ENCODE peak calls at places on chromosomes 4 and X, in six cellular contexts. I, H, M, R, W and P are unnamed samples.

GRCh38 chr4:74033721-74034120 is 4.8 kb downstream of the CXCL3 start:
- DNase-seq in I (no peak), H (no peak), M (peak), R (no peak), W (no peak), P (no peak)

GRCh38 chr4:73740353-73740778 is at the start of gene CXCL8:
- DNase-seq in I (no peak), H (peak), M (peak), R (no peak), W (no peak), P (peak)

GRCh38 chrX:51332188-51332942 is at the start of gene NUDT10:
- DNase-seq in I (peak), H (peak), M (peak), R (peak), W (no peak), P (peak)

GRCh38 chrX:19986531-19986930 is 4.3 kb downstream of the BCLAF3 start:
- DNase-seq in I (no peak), H (no peak), M (no peak), R (no peak), W (no peak), P (no peak)

GRCh38 chrX:153469811-153470410 is 465 bp downstream of the HAUS7 start:
- DNase-seq in I (no peak), H (no peak), M (peak), R (peak), W (no peak), P (no peak)

GRCh38 chr4:182022899-182023298 is 220.3 kb upstream of the TENM3 start:
- DNase-seq in I (no peak), H (no peak), M (no peak), R (no peak), W (no peak), P (no peak)

GRCh38 chr4:136865591-136865990 is 666.7 kb downstream of the PCDH18 start:
- DNase-seq in I (no peak), H (no peak), M (no peak), R (no peak), W (no peak), P (no peak)

GRCh38 chrX:130770615-130771014 is 132.4 kb downstream of the ENOX2 start:
- DNase-seq in I (no peak), H (no peak), M (peak), R (no peak), W (no peak), P (no peak)

GRCh38 chrX:24862343-24862742 is 153.4 kb downstream of the ARX start:
- DNase-seq in I (no peak), H (no peak), M (peak), R (no peak), W (no peak), P (no peak)

GRCh38 chr4:78622253-78622979 is 70.8 kb downstream of the ANXA3 start:
- DNase-seq in I (no peak), H (no peak), M (peak), R (no peak), W (no peak), P (no peak)

GRCh38 chrX:34521563-34521962 is 135.5 kb downstream of the TMEM47 start:
- DNase-seq in I (no peak), H (no peak), M (peak), R (no peak), W (no peak), P (no peak)

GRCh38 chr4:67151376-67152343 is 393.6 kb downstream of the CENPC start:
- DNase-seq in I (no peak), H (no peak), M (no peak), R (no peak), W (no peak), P (no peak)

GRCh38 chr4:75344915-75345314 is 169.3 kb downstream of the RCHY1 start:
- DNase-seq in I (no peak), H (no peak), M (peak), R (no peak), W (no peak), P (no peak)

GRCh38 chr4:15427126-15427525 is 707 bp upstream of the C1QTNF7 start:
- DNase-seq in I (no peak), H (no peak), M (no peak), R (no peak), W (no peak), P (no peak)

GRCh38 chr4:118171381-118171780 is 137.1 kb downstream of the NDST3 start:
- DNase-seq in I (no peak), H (no peak), M (no peak), R (no peak), W (no peak), P (no peak)

GRCh38 chr4:73608677-73609594 is 11.3 kb downstream of the RASSF6 start:
- DNase-seq in I (no peak), H (no peak), M (peak), R (no peak), W (no peak), P (no peak)

GRCh38 chr4:55733874-55734437 is 85.6 kb upstream of the EXOC1L start:
- DNase-seq in I (peak), H (peak), M (peak), R (no peak), W (no peak), P (peak)

GRCh38 chr4:8274772-8275241 is 5.3 kb downstream of the HTRA3 start:
- DNase-seq in I (peak), H (peak), M (peak), R (no peak), W (no peak), P (peak)

GRCh38 chr4:112523008-112523440 is 7.0 kb upstream of the NEUROG2 start:
- DNase-seq in I (no peak), H (peak), M (no peak), R (peak), W (no peak), P (no peak)

GRCh38 chr4:176271749-176272148 is 2.7 kb upstream of the ASB5 start:
- DNase-seq in I (no peak), H (no peak), M (peak), R (no peak), W (no peak), P (no peak)

GRCh38 chr4:187268940-187269339 is 545.3 kb upstream of the FAT1 start:
- DNase-seq in I (no peak), H (no peak), M (peak), R (no peak), W (no peak), P (no peak)

GRCh38 chr4:59597536-59598232 is 1602.4 kb upstream of the ADGRL3 start:
- DNase-seq in I (peak), H (no peak), M (no peak), R (no peak), W (no peak), P (no peak)

GRCh38 chr4:94290245-94290644 is 52.4 kb downstream of the HPGDS start:
- DNase-seq in I (no peak), H (no peak), M (no peak), R (no peak), W (no peak), P (no peak)

GRCh38 chr4:75432683-75433082 is 81.5 kb downstream of the RCHY1 start:
- DNase-seq in I (no peak), H (no peak), M (peak), R (peak), W (no peak), P (no peak)

GRCh38 chr4:1572521-1572920 is 111.6 kb downstream of the FAM53A start:
- DNase-seq in I (no peak), H (no peak), M (no peak), R (no peak), W (no peak), P (no peak)

GRCh38 chrX:43706786-43707185 is 50.7 kb downstream of the MAOA start:
- DNase-seq in I (no peak), H (no peak), M (peak), R (no peak), W (no peak), P (no peak)

GRCh38 chrX:12548746-12549145 is 242.5 kb upstream of the PRPS2 start:
- DNase-seq in I (no peak), H (no peak), M (peak), R (peak), W (no peak), P (no peak)

GRCh38 chr4:6345096-6345830 is 75.6 kb downstream of the WFS1 start:
- DNase-seq in I (no peak), H (no peak), M (no peak), R (no peak), W (no peak), P (no peak)

GRCh38 chr4:119138046-119138445 is 2.4 kb downstream of the MYOZ2 start:
- DNase-seq in I (no peak), H (no peak), M (no peak), R (no peak), W (no peak), P (no peak)

GRCh38 chrX:72105436-72105835 is 26.3 kb downstream of the RTL5 start:
- DNase-seq in I (no peak), H (no peak), M (no peak), R (peak), W (peak), P (no peak)

GRCh38 chr4:57442834-57443291 is 332.7 kb upstream of the IGFBP7 start:
- DNase-seq in I (no peak), H (peak), M (peak), R (peak), W (no peak), P (peak)

GRCh38 chr4:141858437-141858836 is 222.1 kb downstream of the IL15 start:
- DNase-seq in I (no peak), H (no peak), M (no peak), R (no peak), W (no peak), P (no peak)

GRCh38 chr4:181830404-181831035 is 412.7 kb upstream of the TENM3 start:
- DNase-seq in I (no peak), H (no peak), M (no peak), R (peak), W (no peak), P (no peak)

GRCh38 chr4:10074076-10074766 is 42.4 kb downstream of the WDR1 start:
- DNase-seq in I (no peak), H (no peak), M (no peak), R (no peak), W (no peak), P (no peak)

GRCh38 chr4:188042191-188042590 is 46.6 kb downstream of the ZFP42 start:
- DNase-seq in I (no peak), H (no peak), M (no peak), R (no peak), W (no peak), P (no peak)

GRCh38 chr4:107133965-107134364 is 97.9 kb upstream of the DKK2 start:
- DNase-seq in I (no peak), H (no peak), M (no peak), R (no peak), W (no peak), P (no peak)

GRCh38 chr4:184812651-184813181 is 13.1 kb downstream of the ACSL1 start:
- DNase-seq in I (no peak), H (no peak), M (peak), R (no peak), W (no peak), P (no peak)

DNA sequence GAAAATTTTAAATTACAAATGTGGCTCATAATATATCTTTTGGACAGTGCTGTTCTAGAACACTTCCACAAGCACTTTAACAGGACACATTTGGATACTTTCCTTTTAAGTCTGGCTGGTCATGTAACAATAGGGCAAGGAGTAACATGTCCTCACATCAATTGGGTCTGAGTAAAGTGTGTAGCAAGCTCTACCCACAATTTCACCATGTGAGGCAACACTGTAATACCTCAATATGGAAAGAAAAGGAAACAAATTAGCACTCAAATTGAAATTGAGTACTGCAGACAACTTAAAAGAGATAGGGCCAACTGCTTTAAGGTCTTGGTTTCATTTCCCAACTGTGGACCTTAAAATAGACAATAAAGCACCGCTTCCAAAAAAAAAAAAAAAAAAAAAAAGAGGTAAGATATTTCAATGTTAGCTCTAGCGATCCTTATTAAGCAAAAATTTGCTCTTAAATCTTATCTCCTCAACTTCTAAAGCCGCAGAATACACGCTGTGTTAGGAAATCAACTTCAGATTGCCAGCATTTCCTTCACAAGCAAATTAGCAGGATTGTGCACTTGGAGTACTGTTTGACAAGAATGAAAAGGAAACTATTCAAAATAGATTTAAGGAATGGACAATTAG is 1.7 kb downstream of the CASK start:
- DNase-seq in I (no peak), H (no peak), M (peak), R (peak), W (no peak), P (no peak)
- H3K4me3 ChIP-seq in I (peak), H (peak), M (peak), R (peak), W (peak), P (peak)

DNA sequence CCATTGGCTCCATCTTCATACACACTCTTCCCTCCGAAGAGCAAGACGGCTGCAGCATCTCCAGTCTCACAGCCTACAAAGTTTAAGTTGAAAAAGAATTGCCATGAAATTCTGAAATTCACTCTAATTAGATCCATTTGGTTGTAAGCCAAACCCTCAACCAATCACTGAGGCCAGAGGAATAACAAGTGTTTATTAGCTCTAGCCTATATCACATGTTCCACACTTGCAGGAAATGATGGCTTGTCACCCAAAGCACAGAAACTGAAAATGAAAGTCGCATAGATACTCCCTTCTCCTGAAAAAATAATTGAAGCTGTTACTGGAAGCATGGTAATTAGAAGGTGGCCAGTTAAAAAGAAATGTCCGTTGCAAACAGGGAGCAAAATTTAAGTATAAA is 1071.8 kb downstream of the CCSER1 start:
- DNase-seq in I (no peak), H (no peak), M (no peak), R (no peak), W (no peak), P (no peak)
- H3K4me3 ChIP-seq in I (peak), H (no peak), M (no peak), R (no peak), W (no peak), P (no peak)

DNA sequence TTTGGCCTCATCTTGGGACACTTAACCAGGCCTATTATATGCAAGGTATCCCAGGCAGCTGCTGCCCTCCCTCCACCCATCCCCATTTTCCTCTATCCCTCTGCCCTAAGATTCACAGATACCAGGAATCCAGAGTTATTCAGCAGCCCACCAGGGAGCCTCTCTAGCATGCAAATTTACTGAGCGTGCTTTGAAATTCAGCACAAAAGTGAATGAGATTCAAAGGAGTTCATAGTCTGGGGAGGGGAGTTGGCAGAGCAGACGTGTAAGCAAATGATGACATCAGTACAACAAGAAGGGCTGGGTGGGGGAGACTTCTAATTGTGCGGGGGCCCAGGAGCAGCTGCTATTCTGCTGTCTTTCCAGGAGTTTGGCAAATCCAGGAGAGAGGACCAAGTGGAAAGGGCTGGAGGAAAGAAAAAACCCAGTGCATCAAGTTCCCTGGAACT is 1.7 kb upstream of the MTM1 start:
- DNase-seq in I (no peak), H (no peak), M (no peak), R (no peak), W (no peak), P (no peak)
- H3K4me3 ChIP-seq in I (no peak), H (no peak), M (no peak), R (no peak), W (no peak), P (no peak)

GRCh38 chrX:54181196-54181953 is 1.7 kb downstream of the FAM120C start:
- DNase-seq in I (no peak), H (no peak), M (peak), R (no peak), W (no peak), P (no peak)
- H3K4me3 ChIP-seq in I (peak), H (peak), M (peak), R (peak), W (peak), P (no peak)

GRCh38 chr4:152697284-152698011 is 17.7 kb upstream of the TMEM154 start:
- DNase-seq in I (no peak), H (no peak), M (no peak), R (peak), W (peak), P (no peak)
- H3K4me3 ChIP-seq in I (no peak), H (no peak), M (no peak), R (no peak), W (no peak), P (no peak)

DNA sequence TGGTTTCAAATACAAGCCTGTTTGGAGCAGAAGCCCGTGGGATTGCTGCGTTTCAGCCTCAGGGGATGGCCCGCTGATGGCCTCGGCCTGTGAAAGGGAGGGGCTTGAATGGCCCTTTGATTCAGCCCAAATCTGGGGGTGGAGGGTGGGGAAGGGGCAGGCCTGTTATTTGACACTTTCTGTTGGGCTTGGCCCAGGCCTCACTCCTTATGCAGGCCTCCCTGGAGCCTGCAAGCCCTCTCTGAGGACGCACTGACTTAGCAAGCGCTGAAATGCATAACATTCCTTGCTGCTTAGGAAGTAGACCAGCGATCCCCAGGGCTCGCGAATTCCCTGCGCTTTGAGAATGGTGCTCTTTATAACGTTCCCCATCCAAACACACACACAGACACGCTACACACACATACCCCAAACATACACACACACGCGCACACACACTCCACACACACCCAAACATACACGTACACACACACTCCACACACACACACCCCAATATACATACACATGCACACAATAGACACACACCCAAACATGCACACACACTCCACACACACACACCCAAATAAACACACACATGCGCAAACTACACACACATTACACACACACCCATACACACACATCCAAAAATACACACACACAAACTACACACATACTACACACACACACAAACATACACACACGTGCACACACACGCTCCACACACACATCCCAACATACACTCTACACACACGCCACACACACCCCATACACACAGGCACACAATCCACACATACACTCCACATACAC is 29.6 kb downstream of the TLR10 start:
- DNase-seq in I (peak), H (peak), M (peak), R (no peak), W (no peak), P (peak)
- H3K4me3 ChIP-seq in I (no peak), H (no peak), M (peak), R (no peak), W (no peak), P (no peak)